ENCODE peak calls at places on chromosomes 2 and 18, in five cellular contexts. L, C, Z, H and B are unnamed samples.

GRCh38 chr18:77057043-77057442 is 75.5 kb downstream of the MBP start:
- DNase-seq in H (no peak), L (no peak), Z (peak; percentile 55), C (no peak), B (no peak)

GRCh38 chr2:11239147-11239546 is 83.9 kb downstream of the SLC66A3 start:
- DNase-seq in C (no peak), L (no peak), H (no peak), Z (no peak), B (no peak)

GRCh38 chr2:60285476-60286316 is 267.8 kb downstream of the BCL11A start:
- DNase-seq in Z (no peak), L (no peak), H (no peak), C (no peak), B (peak; percentile 29)

GRCh38 chr2:133568172-133568571 is at the start of gene NCKAP5:
- DNase-seq in Z (no peak), C (no peak), H (no peak), L (no peak), B (no peak)

GRCh38 chr2:181457121-181457740 is at the start of gene ITGA4:
- DNase-seq in L (peak; percentile 68), H (peak; percentile 86), C (peak; percentile 49), Z (peak; percentile 79), B (peak; percentile 96)

GRCh38 chr18:66119347-66119746 is 368.5 kb downstream of the CDH7 start:
- DNase-seq in C (no peak), L (no peak), H (no peak), Z (no peak), B (no peak)

GRCh38 chr18:43482600-43482999 is 205.3 kb upstream of the SYT4 start:
- DNase-seq in L (no peak), H (no peak), C (no peak), Z (no peak), B (no peak)

GRCh38 chr2:101012706-101013181 is 10.7 kb downstream of the RPL31 start:
- DNase-seq in L (peak; percentile 15), Z (peak; percentile 39), H (peak; percentile 22), C (no peak), B (peak; percentile 51)

GRCh38 chr18:67301592-67301991 is 214.9 kb downstream of the DSEL start:
- DNase-seq in Z (no peak), L (no peak), C (no peak), H (no peak), B (no peak)

GRCh38 chr2:241849616-241850543 is 8.8 kb downstream of the PDCD1 start:
- DNase-seq in Z (no peak), C (no peak), L (no peak), H (no peak), B (peak; percentile 0)

GRCh38 chr2:226337941-226338605 is 461.5 kb downstream of the IRS1 start:
- DNase-seq in H (no peak), L (no peak), Z (no peak), C (no peak), B (no peak)

GRCh38 chr2:150046211-150046610 is 441.3 kb downstream of the RND3 start:
- DNase-seq in L (no peak), H (no peak), Z (peak; percentile 38), C (no peak), B (no peak)

GRCh38 chr2:36633470-36634092 is 35.6 kb upstream of the FEZ2 start:
- DNase-seq in L (no peak), Z (no peak), H (no peak), C (no peak), B (no peak)

GRCh38 chr2:25491966-25492532 is 150.3 kb upstream of the DNMT3A start:
- DNase-seq in Z (peak; percentile 32), L (no peak), C (no peak), H (no peak), B (no peak)

GRCh38 chr2:233258211-233258610 is 6.7 kb downstream of the ATG16L1 start:
- DNase-seq in C (no peak), Z (no peak), H (no peak), L (no peak), B (no peak)

GRCh38 chr18:12304351-12305210 is 3.5 kb upstream of the TUBB6 start:
- DNase-seq in C (no peak), L (no peak), Z (no peak), H (no peak), B (no peak)

GRCh38 chr2:171347591-171348032 is 86.2 kb downstream of the METTL8 start:
- DNase-seq in C (no peak), L (no peak), H (no peak), Z (peak; percentile 79), B (peak; percentile 41)

GRCh38 chr2:239380831-239381708 is 19.8 kb downstream of the HDAC4 start:
- DNase-seq in L (no peak), H (peak; percentile 78), Z (no peak), C (no peak), B (peak; percentile 51)

GRCh38 chr2:62140785-62141740 is 54.9 kb upstream of the B3GNT2 start:
- DNase-seq in H (no peak), Z (no peak), C (no peak), L (no peak), B (peak; percentile 88)

GRCh38 chr2:23445450-23445868 is 60.5 kb downstream of the KLHL29 start:
- DNase-seq in Z (peak; percentile 59), L (no peak), H (no peak), C (no peak), B (peak; percentile 71)

GRCh38 chr18:74546751-74547530 is 12.6 kb downstream of the CNDP1 start:
- DNase-seq in C (no peak), L (no peak), H (no peak), Z (peak; percentile 7), B (peak; percentile 14)

GRCh38 chr2:223753940-223754339 is 83.4 kb downstream of the AP1S3 start:
- DNase-seq in C (no peak), H (no peak), L (no peak), Z (no peak), B (no peak)

GRCh38 chr2:209472386-209472832 is 48.6 kb downstream of the MAP2 start:
- DNase-seq in Z (peak; percentile 81), L (no peak), C (no peak), H (no peak), B (no peak)

GRCh38 chr2:182245963-182246362 is 180.9 kb downstream of the PDE1A start:
- DNase-seq in Z (no peak), L (no peak), C (no peak), H (no peak), B (peak; percentile 13)

GRCh38 chr2:121185571-121186074 is 99.4 kb downstream of the TFCP2L1 start:
- DNase-seq in H (no peak), C (no peak), Z (no peak), L (no peak), B (no peak)

GRCh38 chr2:150109028-150109427 is 378.4 kb downstream of the RND3 start:
- DNase-seq in H (no peak), L (no peak), Z (no peak), C (no peak), B (no peak)